ENCODE peak calls at places on chromosome 10, in six cellular contexts. J is HCT116, M is fibroblast of lung, H is foreskin keratinocyte, P is breast epithelium, D is A549. Y is an unnamed sample.

GRCh38 chr10:75191821-75192568 is 18.6 kb upstream of the VDAC2 start:
- DNase-seq in J (no peak), M (peak; percentile 98), H (peak; percentile 59), P (no peak), D (peak; percentile 84), Y (no peak)

GRCh38 chr10:125692932-125693847 is 10.2 kb upstream of the TEX36 start:
- DNase-seq in J (no peak), M (no peak), H (no peak), P (no peak), D (no peak), Y (no peak)

GRCh38 chr10:131899695-131900349 is 986 bp upstream of the PPP2R2D start:
- DNase-seq in J (no peak), M (no peak), H (no peak), P (no peak), D (peak; percentile 72), Y (no peak)

GRCh38 chr10:7408494-7409044 is 2.3 kb downstream of the SFMBT2 start:
- DNase-seq in J (no peak), M (peak; percentile 67), H (no peak), P (peak; percentile 62), D (peak; percentile 64), Y (peak; percentile 81)

GRCh38 chr10:91201213-91201996 is 19.1 kb upstream of the PCGF5 start:
- DNase-seq in J (no peak), M (no peak), H (no peak), P (no peak), D (no peak), Y (no peak)

GRCh38 chr10:71868192-71868697 is 17.2 kb upstream of the PSAP start:
- DNase-seq in J (no peak), M (peak; percentile 93), H (peak; percentile 56), P (no peak), D (peak; percentile 57), Y (no peak)

GRCh38 chr10:10872035-10872673 is 145.5 kb upstream of the CELF2 start:
- DNase-seq in J (no peak), M (peak; percentile 80), H (peak; percentile 54), P (no peak), D (no peak), Y (no peak)

GRCh38 chr10:111102381-111102973 is 25.6 kb downstream of the ADRA2A start:
- DNase-seq in J (no peak), M (no peak), H (no peak), P (no peak), D (no peak), Y (no peak)

GRCh38 chr10:117896517-117896916 is 150.2 kb downstream of the RAB11FIP2 start:
- DNase-seq in J (no peak), M (no peak), H (no peak), P (no peak), D (no peak), Y (no peak)

GRCh38 chr10:110845372-110845755 is 26.4 kb upstream of the PDCD4 start:
- DNase-seq in J (no peak), M (no peak), H (no peak), P (no peak), D (no peak), Y (no peak)

GRCh38 chr10:23643396-23643795 is 204.5 kb downstream of the OTUD1 start:
- DNase-seq in J (no peak), M (peak; percentile 53), H (no peak), P (no peak), D (no peak), Y (no peak)

GRCh38 chr10:131663411-131663810 is 237.4 kb upstream of the PPP2R2D start:
- DNase-seq in J (no peak), M (no peak), H (no peak), P (no peak), D (no peak), Y (no peak)

GRCh38 chr10:55320187-55320586 is 519.2 kb upstream of the PCDH15 start:
- DNase-seq in J (no peak), M (no peak), H (no peak), P (no peak), D (no peak), Y (no peak)

GRCh38 chr10:68082815-68083395 is 7.8 kb upstream of the HERC4 start:
- DNase-seq in J (no peak), M (peak; percentile 72), H (no peak), P (no peak), D (no peak), Y (no peak)

GRCh38 chr10:103855424-103855823 is at the start of gene SH3PXD2A:
- DNase-seq in J (no peak), M (peak; percentile 34), H (no peak), P (no peak), D (peak; percentile 62), Y (no peak)

GRCh38 chr10:17951868-17952371 is at the start of gene SLC39A12:
- DNase-seq in J (no peak), M (peak; percentile 65), H (peak; percentile 56), P (no peak), D (no peak), Y (no peak)

GRCh38 chr10:89025453-89025852 is 34.9 kb downstream of the FAS start:
- DNase-seq in J (no peak), M (no peak), H (no peak), P (no peak), D (no peak), Y (no peak)

GRCh38 chr10:30999084-30999712 is 32.5 kb downstream of the ZNF438 start:
- DNase-seq in J (no peak), M (peak; percentile 77), H (no peak), P (no peak), D (no peak), Y (no peak)

DNA sequence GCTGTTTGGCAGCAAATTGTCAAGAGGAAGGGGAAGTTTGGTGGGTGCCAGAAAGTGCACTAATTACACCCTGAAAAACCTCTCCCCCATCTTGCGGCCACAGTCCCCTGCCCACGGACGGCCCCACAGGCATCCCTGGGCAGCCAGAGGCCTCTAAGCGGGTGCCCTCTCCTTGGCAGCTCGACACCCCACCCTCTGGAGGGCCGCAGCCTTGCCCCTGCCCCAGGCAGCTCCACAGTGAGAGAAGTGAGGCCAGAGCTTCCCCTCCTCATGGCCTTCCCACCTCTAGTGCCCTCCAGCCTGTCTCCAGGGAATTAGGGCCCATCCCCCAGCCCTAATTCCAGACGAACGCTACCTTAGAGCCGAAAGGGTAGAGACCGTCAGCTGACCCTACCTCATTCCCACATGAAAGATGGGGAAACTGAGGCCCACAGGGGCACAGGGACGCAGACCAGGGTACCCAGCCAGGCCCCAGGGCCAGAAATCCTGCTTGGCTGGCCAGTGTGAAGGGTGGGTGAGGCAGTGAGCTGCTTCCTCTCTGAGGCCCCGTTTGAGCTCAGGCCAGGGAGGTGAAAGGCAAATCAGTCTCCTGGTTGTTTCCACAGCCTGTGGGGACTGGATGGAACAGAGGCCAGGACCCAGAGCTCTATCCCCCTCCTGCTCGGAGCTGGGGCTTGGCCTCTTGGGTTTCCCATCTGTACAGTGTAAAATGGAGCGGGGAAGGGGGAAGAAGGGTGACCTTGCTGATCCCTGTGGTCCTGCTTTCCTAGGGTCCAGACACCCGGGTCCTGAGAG is 10.0 kb downstream of the ZCCHC24 start:
- DNase-seq in J (no peak), M (peak; percentile 80), H (no peak), P (no peak), D (no peak), Y (no peak)
- H3K27ac ChIP-seq in J (no peak overlapping the region), M (peak overlapping the region; percentile 85), H (no peak overlapping the region), P (peak overlapping the region; percentile 99), D (no peak overlapping the region), Y (peak overlapping the region; percentile 91)

DNA sequence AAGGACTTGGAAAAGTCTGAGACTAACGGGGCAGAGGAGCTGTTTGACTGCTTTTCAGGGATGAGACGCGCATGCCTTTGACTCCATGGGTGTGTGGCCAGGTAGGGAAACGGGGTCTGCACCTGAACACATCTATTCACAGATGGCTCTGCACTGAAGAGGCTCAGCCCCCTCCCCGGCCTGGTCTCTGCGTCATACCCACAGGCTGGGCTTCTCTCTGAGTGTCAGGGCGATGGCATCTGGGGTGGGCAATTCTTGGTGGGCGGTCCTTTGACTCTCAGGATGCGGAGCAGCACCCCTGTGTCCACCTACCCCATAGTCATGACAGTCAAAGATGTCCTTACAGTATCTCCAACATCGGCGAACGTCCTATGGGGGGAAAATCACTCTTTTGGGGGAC is 23.0 kb downstream of the PFKP start:
- DNase-seq in J (no peak), M (no peak), H (no peak), P (no peak), D (no peak), Y (no peak)
- H3K27ac ChIP-seq in J (peak overlapping the region; percentile 93), M (peak overlapping the region; percentile 71), H (peak overlapping the region; percentile 76), P (peak overlapping the region; percentile 81), D (peak overlapping the region; percentile 99), Y (no peak overlapping the region)

GRCh38 chr10:12111528-12111927 is 17.9 kb upstream of the SEC61A2 start:
- DNase-seq in J (no peak), M (no peak), H (no peak), P (no peak), D (no peak), Y (no peak)
- H3K27ac ChIP-seq in J (no peak overlapping the region), M (no peak overlapping the region), H (no peak overlapping the region), P (no peak overlapping the region), D (no peak overlapping the region), Y (no peak overlapping the region)

DNA sequence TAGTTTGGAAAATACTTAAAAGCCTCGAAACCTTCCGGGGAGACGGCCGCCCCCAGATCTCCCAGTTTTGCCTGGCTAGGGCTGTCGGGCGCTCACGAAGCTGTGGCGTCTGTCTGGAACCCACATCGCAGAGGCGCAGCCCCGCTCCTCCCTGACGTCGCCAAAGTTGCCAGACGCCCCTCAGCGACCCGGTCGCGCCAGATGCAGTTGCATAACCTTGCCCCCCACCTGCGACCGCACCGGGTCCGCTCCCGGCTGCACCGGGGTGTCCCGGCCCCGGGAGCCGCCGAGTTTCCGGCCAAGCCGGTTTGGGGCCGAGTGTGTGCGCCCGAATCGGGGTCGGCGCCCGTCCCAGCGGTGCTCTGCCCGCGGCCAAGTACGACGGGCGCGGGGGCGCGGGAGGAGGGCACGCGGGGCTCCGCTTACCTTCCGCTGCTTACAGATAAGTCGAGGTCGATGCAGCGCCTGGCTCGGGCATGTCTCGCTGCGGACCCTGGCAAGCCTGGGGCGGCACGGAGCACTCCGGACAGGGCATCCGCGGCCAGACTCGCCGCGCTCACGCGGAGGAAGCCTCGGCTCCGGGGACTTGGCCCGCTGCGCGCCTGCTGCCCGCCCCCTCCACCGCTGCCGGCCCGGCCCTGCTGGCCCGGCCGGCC is 692 bp downstream of the INSYN2A start:
- DNase-seq in J (no peak), M (peak; percentile 11), H (no peak), P (no peak), D (no peak), Y (no peak)
- H3K27ac ChIP-seq in J (no peak overlapping the region), M (no peak overlapping the region), H (no peak overlapping the region), P (no peak overlapping the region), D (peak overlapping the region; percentile 56), Y (no peak overlapping the region)

GRCh38 chr10:107098326-107098725 is 66.2 kb downstream of the SORCS1 start:
- DNase-seq in J (no peak), M (no peak), H (no peak), P (no peak), D (no peak), Y (no peak)
- H3K27ac ChIP-seq in J (no peak overlapping the region), M (no peak overlapping the region), H (no peak overlapping the region), P (no peak overlapping the region), D (no peak overlapping the region), Y (no peak overlapping the region)

DNA sequence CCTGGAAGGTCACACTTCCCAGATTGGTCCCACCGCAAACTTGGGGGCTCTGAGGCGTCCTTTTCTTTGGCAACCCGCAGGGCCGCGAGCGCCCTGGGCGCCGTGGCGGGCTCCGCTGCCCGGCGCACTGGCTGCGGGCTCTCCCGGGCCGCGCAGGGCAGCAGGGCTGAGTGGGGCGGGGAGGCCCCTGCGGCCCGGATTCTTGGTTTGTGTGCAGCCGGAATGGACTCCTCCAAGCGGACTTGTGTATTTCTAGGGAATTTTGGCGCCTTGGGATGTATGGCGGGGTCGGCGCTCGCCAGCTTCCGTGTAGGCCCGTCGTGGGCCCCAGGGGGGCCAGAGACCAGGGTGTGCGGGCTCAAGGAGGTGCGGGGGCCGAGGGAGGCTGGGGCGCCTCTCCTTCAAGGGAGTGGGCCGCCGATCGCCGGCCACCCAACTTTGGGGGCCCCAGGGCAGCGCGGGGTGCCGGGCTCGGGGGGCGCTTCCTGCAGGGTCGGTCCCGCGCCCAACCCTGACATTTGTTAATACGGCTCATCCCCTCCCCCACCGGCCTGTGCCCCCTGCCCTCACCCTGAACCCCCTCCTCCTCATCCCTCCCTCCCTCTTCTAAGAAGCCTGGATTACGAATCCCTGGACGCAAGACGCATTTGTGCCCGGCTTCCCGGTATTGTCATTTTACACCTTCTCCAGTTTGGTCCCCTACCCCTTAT is 2.4 kb downstream of the TCF7L2 start:
- DNase-seq in J (no peak), M (no peak), H (no peak), P (no peak), D (no peak), Y (peak; percentile 29)
- H3K27ac ChIP-seq in J (peak overlapping the region; percentile 100), M (peak overlapping the region; percentile 98), H (peak overlapping the region; percentile 96), P (peak overlapping the region; percentile 99), D (peak overlapping the region; percentile 98), Y (peak overlapping the region; percentile 65)